ENCODE peak calls at places on chromosomes 11 and 22, in nine cellular contexts. G, A, Q, Y, L, D, K, W and N are unnamed samples. For H3K36me3, the result is how much of the 10 kb centered on the place peaks cover.

GRCh38 chr22:42381152-42381551 is 51.1 kb downstream of the NFAM1 start:
- DNase-seq in G (no peak), A (no peak), Q (no peak), Y (no peak), L (no peak), D (peak), K (no peak), W (no peak), N (no peak)

GRCh38 chr11:108432783-108433182 is 34.5 kb downstream of the C11orf65 start:
- DNase-seq in G (no peak), A (no peak), Q (no peak), Y (no peak), L (no peak), D (no peak), K (no peak), W (no peak), N (no peak)

GRCh38 chr11:28058333-28058732 is 49.6 kb downstream of the KIF18A start:
- DNase-seq in G (no peak), A (no peak), Q (no peak), Y (no peak), L (no peak), D (no peak), K (no peak), W (no peak), N (no peak)

GRCh38 chr11:73331138-73331916 is 23.3 kb downstream of the ARHGEF17 start:
- DNase-seq in G (no peak), A (peak), Q (peak), Y (no peak), L (no peak), D (no peak), K (no peak), W (no peak), N (no peak)

GRCh38 chr11:94854770-94855633 is 86.8 kb downstream of the AMOTL1 start:
- DNase-seq in G (no peak), A (peak), Q (no peak), Y (no peak), L (no peak), D (no peak), K (no peak), W (no peak), N (no peak)

GRCh38 chr22:23772315-23773246 is at the start of gene MMP11:
- DNase-seq in G (peak), A (peak), Q (peak), Y (no peak), L (no peak), D (peak), K (peak), W (peak), N (peak)

GRCh38 chr11:19368726-19369364 is 128.1 kb upstream of the E2F8 start:
- DNase-seq in G (no peak), A (no peak), Q (no peak), Y (no peak), L (no peak), D (no peak), K (no peak), W (no peak), N (no peak)

GRCh38 chr11:116312560-116313340 is 460.0 kb downstream of the BUD13 start:
- DNase-seq in G (no peak), A (peak), Q (peak), Y (peak), L (no peak), D (peak), K (peak), W (peak), N (peak)

GRCh38 chr11:87600938-87601337 is 563.2 kb downstream of the TMEM135 start:
- DNase-seq in G (no peak), A (no peak), Q (no peak), Y (no peak), L (no peak), D (no peak), K (no peak), W (no peak), N (no peak)

GRCh38 chr22:43151251-43152000 is at the start of gene TSPO:
- DNase-seq in G (peak), A (peak), Q (peak), Y (peak), L (no peak), D (peak), K (peak), W (peak), N (peak)

GRCh38 chr11:32830796-32831195 is 1.1 kb downstream of the PRRG4 start:
- DNase-seq in G (no peak), A (no peak), Q (no peak), Y (no peak), L (no peak), D (no peak), K (no peak), W (no peak), N (no peak)

GRCh38 chr22:49294656-49295464 is 532.8 kb downstream of the BRD1 start:
- DNase-seq in G (no peak), A (no peak), Q (no peak), Y (no peak), L (no peak), D (no peak), K (no peak), W (no peak), N (no peak)

GRCh38 chr11:107468596-107468995 is 11.0 kb upstream of the CWF19L2 start:
- DNase-seq in G (no peak), A (no peak), Q (peak), Y (no peak), L (no peak), D (no peak), K (no peak), W (no peak), N (no peak)

GRCh38 chr11:60915250-60915914 is 1.4 kb downstream of the TMEM109 start:
- DNase-seq in G (peak), A (peak), Q (peak), Y (peak), L (peak), D (no peak), K (peak), W (peak), N (peak)

GRCh38 chr11:60854140-60854846 is 1.5 kb downstream of the PTGDR2 start:
- DNase-seq in G (peak), A (no peak), Q (no peak), Y (no peak), L (no peak), D (no peak), K (no peak), W (no peak), N (no peak)

GRCh38 chr11:34840736-34841386 is 75.3 kb downstream of the APIP start:
- DNase-seq in G (no peak), A (no peak), Q (peak), Y (no peak), L (no peak), D (no peak), K (peak), W (no peak), N (peak)

GRCh38 chr22:50567721-50568252 is 5.1 kb upstream of the SYCE3 start:
- DNase-seq in G (no peak), A (no peak), Q (no peak), Y (no peak), L (no peak), D (no peak), K (peak), W (no peak), N (no peak)

GRCh38 chr11:130512662-130513061 is 64.2 kb downstream of the ADAMTS15 start:
- DNase-seq in G (no peak), A (no peak), Q (no peak), Y (no peak), L (no peak), D (no peak), K (no peak), W (no peak), N (no peak)

GRCh38 chr22:38866024-38866398 is 6.0 kb downstream of the CBX6 start:
- DNase-seq in G (no peak), A (no peak), Q (no peak), Y (no peak), L (no peak), D (no peak), K (no peak), W (no peak), N (no peak)

GRCh38 chr11:77147668-77148321 is 19.7 kb downstream of the MYO7A start:
- DNase-seq in G (peak), A (no peak), Q (no peak), Y (no peak), L (no peak), D (peak), K (peak), W (no peak), N (peak)

GRCh38 chr11:45580399-45580798 is 85.0 kb downstream of the CHST1 start:
- DNase-seq in G (no peak), A (no peak), Q (no peak), Y (no peak), L (no peak), D (no peak), K (no peak), W (no peak), N (peak)

GRCh38 chr22:27494821-27495220 is 306.7 kb downstream of the MN1 start:
- DNase-seq in G (no peak), A (no peak), Q (no peak), Y (no peak), L (no peak), D (no peak), K (no peak), W (no peak), N (no peak)

GRCh38 chr22:30054764-30055069 is 25.5 kb upstream of the HORMAD2 start:
- DNase-seq in G (no peak), A (no peak), Q (peak), Y (no peak), L (no peak), D (no peak), K (no peak), W (no peak), N (no peak)
- H3K36me3 ChIP-seq in G (under half), A (under half), Q (under half), Y (under half), L (under half), D (under half), K (under half), W (under half), N (under half)

GRCh38 chr11:68044898-68045351 is 6.1 kb downstream of the TCIRG1 start:
- DNase-seq in G (no peak), A (no peak), Q (peak), Y (no peak), L (no peak), D (peak), K (no peak), W (no peak), N (no peak)
- H3K36me3 ChIP-seq in G (under half), A (under half), Q (under half), Y (half or more), L (under half), D (under half), K (under half), W (under half), N (under half)

DNA sequence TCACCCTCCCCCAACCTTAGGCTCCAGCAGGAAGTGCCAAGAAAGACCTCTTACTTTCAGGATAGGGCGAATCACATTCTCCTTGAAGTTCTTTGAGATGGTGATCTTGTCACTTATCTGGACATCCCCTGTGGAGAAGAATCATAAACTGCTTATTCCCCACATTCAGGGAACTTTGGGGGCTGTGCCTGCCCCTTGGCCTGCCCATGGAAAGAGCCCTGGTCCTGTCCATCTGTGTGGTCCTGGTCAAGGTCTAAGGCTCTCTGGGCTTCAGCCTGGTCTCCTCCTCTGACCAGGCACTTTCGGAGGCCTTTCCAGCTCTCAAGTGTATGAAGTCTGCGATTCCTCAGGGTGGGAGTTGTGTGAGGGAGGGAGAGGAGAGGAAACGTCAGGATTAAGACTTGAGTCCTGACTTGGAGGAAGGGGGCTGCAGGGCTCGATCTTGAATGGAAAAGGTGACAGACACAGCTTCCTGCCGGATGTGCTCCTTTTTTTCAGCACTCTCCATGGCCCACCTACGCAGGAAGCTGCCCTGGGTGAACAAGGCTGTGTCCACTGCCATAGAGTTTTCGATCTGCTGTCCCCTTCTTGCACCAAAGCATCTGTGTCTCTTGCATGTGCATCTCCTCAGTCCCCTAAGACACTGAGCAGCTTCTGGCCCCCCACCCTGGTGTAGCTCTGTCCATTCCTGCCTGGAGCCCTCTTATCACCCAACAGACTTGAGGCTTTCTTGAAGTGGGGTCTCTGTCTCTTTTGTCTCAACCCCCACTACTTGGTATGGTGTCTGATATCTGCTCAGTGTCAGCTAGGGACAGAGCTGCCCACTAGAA is 50.8 kb upstream of the PHOX2A start:
- DNase-seq in G (no peak), A (no peak), Q (no peak), Y (no peak), L (no peak), D (no peak), K (no peak), W (no peak), N (no peak)
- H3K36me3 ChIP-seq in G (under half), A (under half), Q (under half), Y (under half), L (under half), D (under half), K (under half), W (under half), N (under half)

GRCh38 chr22:31087744-31088215 is 6.7 kb downstream of the SMTN start:
- DNase-seq in G (no peak), A (no peak), Q (peak), Y (no peak), L (no peak), D (peak), K (no peak), W (no peak), N (no peak)
- H3K36me3 ChIP-seq in G (under half), A (half or more), Q (under half), Y (half or more), L (under half), D (under half), K (under half), W (under half), N (half or more)

DNA sequence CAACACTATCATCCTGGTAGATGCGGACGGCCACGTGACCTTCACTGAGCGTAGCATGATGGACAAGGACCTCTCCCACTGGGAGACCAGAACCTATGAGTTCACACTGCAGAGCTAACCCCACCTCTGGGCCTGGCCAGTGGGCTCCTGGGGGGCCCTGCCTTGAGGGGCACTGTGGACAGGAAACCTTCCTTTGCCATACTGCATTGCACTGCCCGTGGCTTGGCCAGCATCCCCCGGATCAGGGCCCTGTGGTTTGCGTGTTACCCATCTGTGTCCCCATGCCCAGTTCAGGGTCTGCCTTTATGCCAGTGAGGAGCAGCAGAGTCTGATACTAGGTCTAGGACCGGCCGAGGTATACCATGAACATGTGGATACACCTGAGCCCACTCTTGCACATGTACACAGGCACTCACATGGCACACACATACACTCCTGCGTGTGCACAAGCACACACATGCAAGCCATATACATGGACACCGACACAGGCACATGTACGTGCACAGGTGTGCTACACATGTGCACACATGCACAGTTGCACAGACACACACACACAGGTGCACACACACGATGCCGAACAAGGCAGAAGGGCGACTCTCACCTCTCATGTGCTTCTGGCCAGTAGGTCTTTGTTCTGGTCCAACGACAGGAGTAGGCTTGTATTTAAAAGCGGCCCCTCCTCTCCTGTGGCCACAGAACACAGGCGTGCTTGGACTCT is 15.3 kb upstream of the DGCR8 start:
- DNase-seq in G (no peak), A (no peak), Q (no peak), Y (no peak), L (no peak), D (peak), K (no peak), W (no peak), N (no peak)
- H3K36me3 ChIP-seq in G (under half), A (under half), Q (under half), Y (under half), L (under half), D (under half), K (under half), W (under half), N (under half)

GRCh38 chr11:43462359-43462758 is 103.6 kb downstream of the TTC17 start:
- DNase-seq in G (no peak), A (no peak), Q (no peak), Y (no peak), L (no peak), D (no peak), K (no peak), W (no peak), N (no peak)
- H3K36me3 ChIP-seq in G (under half), A (half or more), Q (half or more), Y (under half), L (under half), D (under half), K (half or more), W (under half), N (half or more)

GRCh38 chr11:102386376-102386775 is 39.4 kb downstream of the BIRC2 start:
- DNase-seq in G (no peak), A (no peak), Q (no peak), Y (no peak), L (no peak), D (no peak), K (no peak), W (no peak), N (no peak)
- H3K36me3 ChIP-seq in G (under half), A (half or more), Q (under half), Y (under half), L (under half), D (under half), K (under half), W (under half), N (under half)